ENCODE peak calls at places on chromosomes 3 and 15, in five cellular contexts. Q is neural crest cell; W is stimulated activated CD4-positive, alpha-beta T cell treated with anti-CD3 and anti-CD28 coated beads, Interleukin-1b, Interleukin-23, amount 100 ng/mL, for 4 hours; I is choroid plexus epithelial cell; B is sigmoid colon. Z is an unnamed sample.

GRCh38 chr3:190339130-190339529 is 16.9 kb upstream of the CLDN1 start:
- DNase-seq in W (no peak), I (peak; percentile 53), B (no peak), Q (no peak), Z (no peak)

GRCh38 chr15:66187271-66187670 is 66.3 kb downstream of the MEGF11 start:
- DNase-seq in Q (no peak), I (no peak), B (no peak), W (no peak), Z (no peak)

GRCh38 chr3:108487439-108487838 is 23.0 kb downstream of the MYH15 start:
- DNase-seq in Q (no peak), W (no peak), B (no peak), I (no peak), Z (no peak)

GRCh38 chr15:99016680-99017321 is 9.2 kb upstream of the PGPEP1L start:
- DNase-seq in W (no peak), Q (no peak), B (no peak), I (peak; percentile 22), Z (no peak)

GRCh38 chr15:70867911-70868467 is 14.0 kb upstream of the LARP6 start:
- DNase-seq in I (peak; percentile 90), Q (no peak), W (no peak), B (peak; percentile 82), Z (no peak)

GRCh38 chr15:100623301-100623700 is 20.9 kb downstream of the ASB7 start:
- DNase-seq in B (no peak), I (peak; percentile 76), W (no peak), Q (no peak), Z (no peak)

GRCh38 chr3:107598926-107599754 is 76.4 kb downstream of the BBX start:
- DNase-seq in Q (no peak), W (peak; percentile 25), B (peak; percentile 70), I (peak; percentile 74), Z (peak; percentile 18)

GRCh38 chr3:4314688-4315087 is 11.5 kb downstream of the SETMAR start:
- DNase-seq in Q (no peak), B (no peak), I (no peak), W (no peak), Z (no peak)

GRCh38 chr3:175988401-175988800 is 1129.3 kb downstream of the NAALADL2 start:
- DNase-seq in W (no peak), I (no peak), Q (no peak), B (no peak), Z (no peak)

GRCh38 chr15:68618339-68619302 is 39.8 kb downstream of the CORO2B start:
- DNase-seq in B (no peak), I (peak; percentile 63), W (no peak), Q (no peak), Z (no peak)

GRCh38 chr3:106333911-106334618 is 465.3 kb upstream of the CBLB start:
- DNase-seq in W (peak; percentile 37), B (no peak), I (peak; percentile 89), Q (no peak), Z (no peak)

GRCh38 chr3:53618524-53618906 is 124.1 kb downstream of the CACNA1D start:
- DNase-seq in B (no peak), Q (no peak), I (no peak), W (no peak), Z (no peak)

GRCh38 chr3:82561759-82562158 is 800.3 kb upstream of the GBE1 start:
- DNase-seq in Q (no peak), I (no peak), B (no peak), W (no peak), Z (no peak)

GRCh38 chr3:159804726-159805410 is 183.8 kb upstream of the IL12A start:
- DNase-seq in I (peak; percentile 97), W (no peak), B (peak; percentile 90), Q (peak; percentile 52), Z (no peak)

GRCh38 chr3:27431116-27431515 is 53.1 kb downstream of the SLC4A7 start:
- DNase-seq in B (peak; percentile 67), W (no peak), I (peak; percentile 99), Q (no peak), Z (no peak)

GRCh38 chr3:46252980-46253379 is 10.7 kb downstream of the CCR3 start:
- DNase-seq in B (no peak), W (no peak), Q (no peak), I (no peak), Z (no peak)

GRCh38 chr3:49747792-49748480 is 24.2 kb upstream of the GMPPB start:
- DNase-seq in Q (no peak), B (no peak), I (peak; percentile 82), W (no peak), Z (no peak)

GRCh38 chr15:89177633-89178306 is 43.6 kb downstream of the RLBP1 start:
- DNase-seq in B (peak; percentile 78), I (peak; percentile 91), W (peak; percentile 47), Q (peak; percentile 68), Z (peak; percentile 53)